ENCODE peak calls at places on chromosomes 12 and 14, in five cellular contexts. Q is A549, C is dorsolateral prefrontal cortex, E is AG04450, P is lung. A is an unnamed sample.

GRCh38 chr12:109052097-109052414 is 320 bp upstream of the USP30 start:
- DNase-seq in Q (no peak), C (no peak), E (no peak), P (no peak), A (no peak)

GRCh38 chr14:56857206-56857605 is 46.9 kb upstream of the OTX2 start:
- DNase-seq in Q (no peak), C (no peak), E (no peak), P (no peak), A (no peak)

GRCh38 chr12:74896186-74896585 is 313.5 kb downstream of the KCNC2 start:
- DNase-seq in Q (no peak), C (no peak), E (peak; percentile 1), P (no peak), A (no peak)

GRCh38 chr14:73774671-73775070 is 60.5 kb upstream of the PNMA1 start:
- DNase-seq in Q (no peak), C (no peak), E (no peak), P (no peak), A (no peak)

GRCh38 chr12:2988494-2988893 is 29.3 kb downstream of the TEAD4 start:
- DNase-seq in Q (no peak), C (no peak), E (no peak), P (no peak), A (no peak)

GRCh38 chr12:65015850-65016249 is 105.3 kb downstream of the WIF1 start:
- DNase-seq in Q (no peak), C (no peak), E (no peak), P (no peak), A (no peak)

GRCh38 chr12:40032433-40033259 is 73.2 kb downstream of the SLC2A13 start:
- DNase-seq in Q (no peak), C (no peak), E (no peak), P (no peak), A (no peak)

GRCh38 chr12:43158126-43158525 is 393.9 kb downstream of the ADAMTS20 start:
- DNase-seq in Q (no peak), C (no peak), E (no peak), P (no peak), A (no peak)

GRCh38 chr14:91249841-91250616 is 5.5 kb upstream of the GPR68 start:
- DNase-seq in Q (no peak), C (no peak), E (no peak), P (peak; percentile 69), A (no peak)

GRCh38 chr14:23364164-23364571 is 804 bp downstream of the EFS start:
- DNase-seq in Q (no peak), C (peak; percentile 83), E (no peak), P (no peak), A (no peak)

DNA sequence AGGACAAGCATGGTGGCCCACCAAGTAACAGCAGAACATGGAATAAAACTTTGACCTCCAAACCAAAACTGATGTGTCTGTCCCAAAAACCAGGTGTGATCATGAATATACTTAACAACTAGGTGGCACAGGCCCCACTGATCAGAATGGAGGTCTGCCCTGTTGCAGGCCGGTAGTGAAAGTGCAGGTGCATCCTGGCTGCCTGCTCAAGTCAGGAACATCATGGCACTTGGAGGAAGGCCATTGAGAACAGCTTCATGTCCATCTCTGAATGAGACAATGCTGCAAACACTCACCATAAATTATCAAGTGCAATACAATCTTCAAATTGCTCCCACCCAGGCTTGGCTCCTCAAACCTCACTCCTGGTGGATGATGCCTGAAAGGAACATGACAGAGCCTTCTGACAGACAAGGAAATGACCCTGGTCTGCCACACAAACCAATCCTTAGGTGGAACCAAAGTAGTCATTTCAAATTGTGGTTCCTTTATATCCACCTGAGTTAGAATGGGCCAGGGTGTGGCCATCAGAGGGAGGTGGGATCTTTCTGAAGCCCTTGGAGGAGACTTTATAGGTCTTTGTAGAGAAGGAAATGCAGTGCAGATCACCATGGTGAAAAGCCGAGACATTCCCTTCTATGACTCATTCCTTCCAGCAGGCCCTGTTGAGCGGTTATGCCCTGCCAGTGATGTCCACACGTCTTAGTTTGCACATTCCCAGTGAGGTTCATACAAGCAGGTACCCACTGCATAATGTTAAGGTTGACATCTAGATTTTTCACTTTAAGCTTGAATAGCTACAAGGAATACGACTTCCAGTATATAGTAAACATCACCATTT is 36.0 kb downstream of the EGLN3 start:
- DNase-seq in Q (peak; percentile 39), C (no peak), E (no peak), P (no peak), A (no peak)
- TF ChIP-seq CTCF in Q (no peak), C (no peak), E (no peak), P (no peak), A (no peak)

GRCh38 chr14:50816419-50817047 is 14.4 kb downstream of the NIN start:
- DNase-seq in Q (no peak), C (no peak), E (no peak), P (no peak), A (no peak)
- TF ChIP-seq CTCF in Q (no peak), C (no peak), E (no peak), P (no peak), A (no peak)

DNA sequence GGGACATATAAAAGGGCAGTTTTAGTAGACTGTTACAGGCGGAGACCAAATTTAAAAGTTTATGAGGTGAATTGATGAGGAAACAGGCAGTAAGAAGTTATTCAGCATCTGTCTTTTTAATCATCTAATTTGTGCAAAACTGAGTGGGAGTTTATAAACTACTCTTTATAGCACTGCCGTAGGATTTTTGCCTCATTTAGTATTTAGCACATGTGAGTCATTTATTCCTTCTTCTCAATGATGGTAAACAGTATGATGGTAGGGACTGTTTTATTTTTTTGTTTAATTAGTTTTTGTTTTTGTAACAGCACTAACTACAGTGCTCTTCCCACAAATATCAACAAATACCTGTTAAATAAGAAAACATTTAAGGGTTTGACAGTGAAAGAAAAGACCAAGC is 20.6 kb downstream of the TOGARAM1 start:
- DNase-seq in Q (no peak), C (no peak), E (no peak), P (no peak), A (no peak)
- TF ChIP-seq CTCF in Q (no peak), C (no peak), E (no peak), P (no peak), A (no peak)

GRCh38 chr12:120649442-120650248 is 9.2 kb downstream of the CABP1 start:
- DNase-seq in Q (no peak), C (no peak), E (no peak), P (no peak), A (no peak)
- TF ChIP-seq CTCF in Q (no peak), C (no peak), E (no peak), P (no peak), A (no peak)

GRCh38 chr12:131983554-131983953 is 33.8 kb downstream of the EP400 start:
- DNase-seq in Q (no peak), C (no peak), E (no peak), P (no peak), A (no peak)

GRCh38 chr12:131986361-131986760 is 36.6 kb downstream of the EP400 start:
- DNase-seq in Q (no peak), C (no peak), E (no peak), P (no peak), A (no peak)

GRCh38 chr12:131987552-131987951 is 37.8 kb downstream of the EP400 start:
- DNase-seq in Q (no peak), C (no peak), E (no peak), P (no peak), A (no peak)

GRCh38 chr12:131986847-131987398 is 37.2 kb downstream of the EP400 start:
- DNase-seq in Q (no peak), C (no peak), E (no peak), P (no peak), A (no peak)

GRCh38 chr12:131985145-131985875 is 35.6 kb downstream of the EP400 start:
- DNase-seq in Q (no peak), C (no peak), E (no peak), P (peak; percentile 41), A (no peak)
- TF ChIP-seq CTCF in Q (no peak), C (no peak), E (no peak), P (no peak), A (no peak)

GRCh38 chr12:29086325-29087271 is 62.5 kb upstream of the FAR2 start:
- DNase-seq in Q (no peak), C (no peak), E (no peak), P (no peak), A (no peak)

DNA sequence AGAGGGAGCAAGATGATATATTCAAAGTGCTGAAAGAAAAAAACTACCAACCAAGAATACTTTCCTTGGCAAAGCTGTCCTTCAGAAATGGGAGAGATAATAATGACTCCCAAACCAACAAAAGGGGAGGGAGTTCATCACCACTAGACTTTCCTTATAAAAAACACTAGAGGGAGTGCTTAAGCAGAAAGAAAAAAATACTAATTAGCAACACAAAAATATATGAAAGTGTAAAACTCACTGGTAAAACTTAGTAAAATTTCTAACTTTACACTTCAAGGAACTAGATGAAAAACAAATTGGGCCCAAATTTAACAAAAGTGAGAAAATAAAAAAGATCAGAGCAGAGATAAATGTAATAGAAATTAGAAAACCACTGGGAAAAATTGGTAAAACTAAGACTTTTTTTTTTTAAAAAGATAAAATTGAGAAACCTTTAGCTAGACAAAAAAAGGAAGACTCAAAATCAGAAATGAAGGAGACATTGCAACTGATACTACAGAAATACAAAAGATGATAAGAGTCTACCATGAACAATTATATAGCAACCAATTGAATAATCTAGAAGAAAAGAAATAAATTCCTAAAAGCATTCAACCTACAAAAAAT is 60.4 kb upstream of the FAR2 start:
- DNase-seq in Q (peak; percentile 5), C (no peak), E (no peak), P (no peak), A (no peak)
- TF ChIP-seq CTCF in Q (peak; percentile 26), C (peak; percentile 9), E (peak; percentile 49), P (no peak), A (peak; percentile 50)

DNA sequence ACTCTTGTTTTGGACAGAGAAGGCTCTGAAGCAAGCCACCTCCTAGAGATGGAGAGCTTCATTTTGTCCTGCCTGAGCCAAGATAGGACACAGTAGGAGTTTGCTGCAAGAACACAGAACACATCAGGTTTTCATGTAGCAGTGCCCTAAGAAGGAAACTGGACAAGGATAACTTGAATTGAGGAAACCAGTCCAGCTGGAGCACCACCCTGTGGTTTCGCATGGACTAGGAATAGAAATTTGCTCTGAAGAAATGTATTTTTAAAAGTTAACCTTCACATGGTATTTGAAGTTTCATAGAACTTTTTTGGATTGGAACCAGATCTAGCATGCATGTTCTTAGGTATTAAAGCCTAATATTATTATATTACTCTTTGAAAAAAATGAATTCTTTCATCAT is 68.8 kb downstream of the RERG start:
- DNase-seq in Q (no peak), C (no peak), E (no peak), P (no peak), A (no peak)
- TF ChIP-seq CTCF in Q (no peak), C (no peak), E (peak; percentile 26), P (no peak), A (peak; percentile 16)

GRCh38 chr12:85356596-85357385 is 76.8 kb downstream of the ALX1 start:
- DNase-seq in Q (no peak), C (no peak), E (no peak), P (no peak), A (no peak)
- TF ChIP-seq CTCF in Q (no peak), C (no peak), E (no peak), P (no peak), A (no peak)

DNA sequence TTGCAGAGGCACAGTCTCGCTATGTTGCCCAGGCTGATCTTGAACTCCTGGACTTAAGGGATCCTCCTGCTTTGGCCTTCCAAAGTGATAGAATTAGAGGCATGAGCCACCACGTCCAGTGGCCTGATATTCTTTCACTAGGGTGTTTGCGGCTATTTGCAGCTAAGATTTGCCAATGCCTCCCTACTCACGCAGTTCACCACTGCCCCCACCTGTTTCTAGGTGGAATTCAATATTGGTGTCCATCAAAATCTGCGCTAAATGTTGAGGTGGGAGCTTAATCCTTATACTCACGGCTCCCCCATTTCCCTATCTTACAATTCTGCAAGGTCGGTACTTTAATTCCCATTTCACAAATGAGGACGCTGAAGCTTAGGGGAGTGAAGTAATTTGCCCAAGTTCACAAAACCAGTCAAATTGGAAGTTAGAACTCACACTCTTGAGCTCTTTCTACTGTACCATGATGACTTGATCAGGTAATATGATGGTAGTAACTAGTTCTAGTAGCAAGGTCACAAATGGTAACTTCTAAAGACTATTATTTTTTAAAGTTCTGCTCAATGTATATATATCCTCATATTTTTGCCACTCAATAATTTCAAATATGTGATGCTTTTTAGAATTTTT is 22.1 kb upstream of the LRRC9 start:
- DNase-seq in Q (peak; percentile 13), C (peak; percentile 56), E (no peak), P (no peak), A (no peak)
- TF ChIP-seq CTCF in Q (peak; percentile 35), C (peak; percentile 64), E (peak; percentile 20), P (no peak), A (no peak)